ENCODE peak calls at places on chromosomes 16 and 17, in seven cellular contexts. One of them, this sample, is unnamed.

GRCh38 chr16:86941731-86942468 is 363.6 kb downstream of the FOXL1 start:
- DNase-seq in stomach: no peak
- DNase-seq in Panc1: no peak
- DNase-seq in BE2C: no peak
- DNase-seq in sigmoid colon: no peak
- DNase-seq in omental fat pad: no peak
- DNase-seq in glutamatergic neuron: no peak
- DNase-seq in this sample: no peak

GRCh38 chr16:87855852-87856715 is 13.2 kb downstream of the SLC7A5 start:
- DNase-seq in stomach: peak; percentile 86
- DNase-seq in Panc1: no peak
- DNase-seq in BE2C: peak; percentile 83
- DNase-seq in sigmoid colon: peak; percentile 91
- DNase-seq in omental fat pad: no peak
- DNase-seq in glutamatergic neuron: peak; percentile 69
- DNase-seq in this sample: no peak

GRCh38 chr16:56637814-56638750 is at the start of gene MT1A:
- DNase-seq in stomach: peak; percentile 87
- DNase-seq in Panc1: no peak
- DNase-seq in BE2C: no peak
- DNase-seq in sigmoid colon: peak; percentile 87
- DNase-seq in omental fat pad: no peak
- DNase-seq in glutamatergic neuron: peak; percentile 66
- DNase-seq in this sample: peak; percentile 78

GRCh38 chr17:50117202-50118040 is 12.5 kb downstream of the SAMD14 start:
- DNase-seq in stomach: peak; percentile 74
- DNase-seq in Panc1: no peak
- DNase-seq in BE2C: peak; percentile 88
- DNase-seq in sigmoid colon: no peak
- DNase-seq in omental fat pad: no peak
- DNase-seq in glutamatergic neuron: peak; percentile 87
- DNase-seq in this sample: peak; percentile 86

GRCh38 chr16:48413291-48413690 is 28.1 kb upstream of the SIAH1 start:
- DNase-seq in stomach: no peak
- DNase-seq in Panc1: no peak
- DNase-seq in BE2C: no peak
- DNase-seq in sigmoid colon: no peak
- DNase-seq in omental fat pad: no peak
- DNase-seq in glutamatergic neuron: no peak
- DNase-seq in this sample: no peak

GRCh38 chr16:87740909-87741424 is 24.8 kb downstream of the KLHDC4 start:
- DNase-seq in stomach: no peak
- DNase-seq in Panc1: no peak
- DNase-seq in BE2C: no peak
- DNase-seq in sigmoid colon: no peak
- DNase-seq in omental fat pad: no peak
- DNase-seq in glutamatergic neuron: no peak
- DNase-seq in this sample: no peak

GRCh38 chr16:66416136-66416535 is 11.0 kb upstream of the BEAN1 start:
- DNase-seq in stomach: no peak
- DNase-seq in Panc1: no peak
- DNase-seq in BE2C: no peak
- DNase-seq in sigmoid colon: no peak
- DNase-seq in omental fat pad: no peak
- DNase-seq in glutamatergic neuron: no peak
- DNase-seq in this sample: no peak

GRCh38 chr16:2152695-2153506 is 2.7 kb upstream of the TRAF7 start:
- DNase-seq in stomach: peak; percentile 48
- DNase-seq in Panc1: no peak
- DNase-seq in BE2C: peak; percentile 69
- DNase-seq in sigmoid colon: no peak
- DNase-seq in omental fat pad: no peak
- DNase-seq in glutamatergic neuron: peak; percentile 40
- DNase-seq in this sample: no peak

GRCh38 chr16:88705746-88706287 is 391 bp downstream of the RNF166 start:
- DNase-seq in stomach: no peak
- DNase-seq in Panc1: no peak
- DNase-seq in BE2C: no peak
- DNase-seq in sigmoid colon: no peak
- DNase-seq in omental fat pad: no peak
- DNase-seq in glutamatergic neuron: no peak
- DNase-seq in this sample: peak; percentile 56

GRCh38 chr17:80153004-80153403 is 6.1 kb upstream of the EIF4A3 start:
- DNase-seq in stomach: no peak
- DNase-seq in Panc1: no peak
- DNase-seq in BE2C: no peak
- DNase-seq in sigmoid colon: no peak
- DNase-seq in omental fat pad: no peak
- DNase-seq in glutamatergic neuron: no peak
- DNase-seq in this sample: no peak

GRCh38 chr17:60102632-60103047 is 23.9 kb upstream of the HEATR6 start:
- DNase-seq in stomach: no peak
- DNase-seq in Panc1: no peak
- DNase-seq in BE2C: peak; percentile 16
- DNase-seq in sigmoid colon: no peak
- DNase-seq in omental fat pad: no peak
- DNase-seq in glutamatergic neuron: no peak
- DNase-seq in this sample: no peak

GRCh38 chr16:86739808-86740207 is 161.5 kb downstream of the FOXL1 start:
- DNase-seq in stomach: no peak
- DNase-seq in Panc1: no peak
- DNase-seq in BE2C: no peak
- DNase-seq in sigmoid colon: peak; percentile 20
- DNase-seq in omental fat pad: no peak
- DNase-seq in glutamatergic neuron: peak; percentile 3
- DNase-seq in this sample: no peak

GRCh38 chr16:10511829-10512228 is 68.6 kb downstream of the EMP2 start:
- DNase-seq in stomach: no peak
- DNase-seq in Panc1: no peak
- DNase-seq in BE2C: no peak
- DNase-seq in sigmoid colon: no peak
- DNase-seq in omental fat pad: no peak
- DNase-seq in glutamatergic neuron: no peak
- DNase-seq in this sample: no peak

DNA sequence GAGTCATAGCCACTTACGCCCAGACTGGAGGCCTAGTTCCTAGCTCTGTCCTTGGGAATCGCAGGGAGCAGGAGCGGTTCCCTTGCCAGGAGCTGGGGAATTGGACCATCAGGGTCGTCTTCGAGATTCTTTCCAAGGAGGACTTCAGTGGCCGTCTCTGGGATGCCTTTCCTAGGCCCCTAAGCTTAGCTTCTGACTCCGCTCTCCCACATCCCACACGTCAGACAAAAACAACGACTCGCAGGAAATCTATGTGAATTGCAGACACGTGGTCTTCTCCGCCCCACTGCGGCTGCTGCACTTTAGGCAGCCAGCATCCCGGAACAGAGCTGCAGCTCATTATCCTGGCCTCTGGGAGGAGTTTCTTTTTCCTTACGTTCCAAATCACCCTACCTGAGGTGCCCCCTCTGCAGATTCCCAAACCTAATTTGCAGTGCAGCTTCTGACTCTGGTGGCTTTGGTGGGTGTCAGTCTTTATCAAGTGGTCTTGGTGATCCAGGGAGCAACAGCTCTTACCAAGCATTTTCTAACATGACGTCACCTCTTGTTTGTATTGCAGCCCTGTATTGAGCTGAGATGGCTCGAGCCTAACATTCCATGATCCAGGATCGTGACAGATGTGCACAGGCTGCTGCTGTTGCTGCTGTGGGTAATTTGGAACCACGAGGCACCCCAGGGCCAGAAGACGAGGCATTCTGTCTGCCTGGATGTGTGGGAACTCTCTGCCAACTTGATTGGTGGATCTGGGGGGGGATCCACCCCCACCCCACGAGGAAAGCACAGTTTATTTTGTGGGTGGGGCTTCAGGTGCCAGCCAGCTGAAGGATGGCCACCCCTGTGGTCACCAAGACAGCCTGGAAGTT is 1.1 kb downstream of the KATNB1 start:
- DNase-seq in stomach: peak; percentile 46
- DNase-seq in Panc1: no peak
- DNase-seq in BE2C: peak; percentile 62
- DNase-seq in sigmoid colon: peak; percentile 67
- DNase-seq in omental fat pad: no peak
- DNase-seq in glutamatergic neuron: no peak
- DNase-seq in this sample: peak; percentile 43
- TF ChIP-seq CTCF in stomach: no peak
- TF ChIP-seq CTCF in Panc1: no peak
- TF ChIP-seq CTCF in BE2C: peak; percentile 13
- TF ChIP-seq CTCF in sigmoid colon: no peak
- TF ChIP-seq CTCF in omental fat pad: no peak
- TF ChIP-seq CTCF in glutamatergic neuron: no peak
- TF ChIP-seq CTCF in this sample: no peak

GRCh38 chr17:17983376-17983775 is 10.7 kb downstream of the DRC3 start:
- DNase-seq in stomach: peak; percentile 83
- DNase-seq in Panc1: no peak
- DNase-seq in BE2C: no peak
- DNase-seq in sigmoid colon: no peak
- DNase-seq in omental fat pad: no peak
- DNase-seq in glutamatergic neuron: no peak
- DNase-seq in this sample: no peak

GRCh38 chr17:17985153-17985552 is 12.5 kb downstream of the DRC3 start:
- DNase-seq in stomach: no peak
- DNase-seq in Panc1: no peak
- DNase-seq in BE2C: no peak
- DNase-seq in sigmoid colon: no peak
- DNase-seq in omental fat pad: no peak
- DNase-seq in glutamatergic neuron: no peak
- DNase-seq in this sample: no peak

GRCh38 chr17:17987187-17987896 is 14.7 kb downstream of the DRC3 start:
- DNase-seq in stomach: no peak
- DNase-seq in Panc1: no peak
- DNase-seq in BE2C: no peak
- DNase-seq in sigmoid colon: no peak
- DNase-seq in omental fat pad: no peak
- DNase-seq in glutamatergic neuron: no peak
- DNase-seq in this sample: no peak

GRCh38 chr17:17983776-17984175 is 11.1 kb downstream of the DRC3 start:
- DNase-seq in stomach: no peak
- DNase-seq in Panc1: no peak
- DNase-seq in BE2C: no peak
- DNase-seq in sigmoid colon: no peak
- DNase-seq in omental fat pad: no peak
- DNase-seq in glutamatergic neuron: no peak
- DNase-seq in this sample: no peak

DNA sequence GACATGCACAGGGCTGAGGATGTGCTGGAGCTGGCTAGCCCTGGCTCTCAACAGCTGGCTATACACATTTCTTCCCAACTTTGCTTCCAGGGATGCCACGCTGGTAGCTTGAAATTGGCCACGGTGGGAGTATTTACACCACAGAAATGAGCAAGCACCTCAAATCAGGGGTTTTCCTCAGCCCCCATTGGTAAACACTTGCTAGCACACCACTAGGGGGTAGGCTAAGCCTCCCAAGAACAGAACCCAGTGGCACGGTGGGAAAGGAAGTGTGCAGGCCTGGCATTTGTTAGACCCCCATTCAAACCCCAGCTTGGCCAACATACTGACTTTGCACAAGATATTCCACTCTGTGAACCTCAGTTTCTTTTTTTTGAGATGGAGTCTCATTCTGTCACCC is 12.9 kb downstream of the DRC3 start:
- DNase-seq in stomach: no peak
- DNase-seq in Panc1: no peak
- DNase-seq in BE2C: no peak
- DNase-seq in sigmoid colon: no peak
- DNase-seq in omental fat pad: no peak
- DNase-seq in glutamatergic neuron: no peak
- DNase-seq in this sample: no peak
- TF ChIP-seq CTCF in stomach: no peak
- TF ChIP-seq CTCF in Panc1: no peak
- TF ChIP-seq CTCF in BE2C: peak; percentile 47
- TF ChIP-seq CTCF in sigmoid colon: no peak
- TF ChIP-seq CTCF in omental fat pad: no peak
- TF ChIP-seq CTCF in glutamatergic neuron: no peak
- TF ChIP-seq CTCF in this sample: no peak

GRCh38 chr17:81912441-81913309 is 1.5 kb upstream of the PCYT2 start:
- DNase-seq in stomach: peak; percentile 65
- DNase-seq in Panc1: no peak
- DNase-seq in BE2C: no peak
- DNase-seq in sigmoid colon: peak; percentile 71
- DNase-seq in omental fat pad: no peak
- DNase-seq in glutamatergic neuron: no peak
- DNase-seq in this sample: no peak

GRCh38 chr17:81911969-81912368 is 770 bp upstream of the PCYT2 start:
- DNase-seq in stomach: no peak
- DNase-seq in Panc1: no peak
- DNase-seq in BE2C: no peak
- DNase-seq in sigmoid colon: no peak
- DNase-seq in omental fat pad: no peak
- DNase-seq in glutamatergic neuron: no peak
- DNase-seq in this sample: no peak

GRCh38 chr17:81909966-81910839 is 996 bp downstream of the PCYT2 start:
- DNase-seq in stomach: peak; percentile 62
- DNase-seq in Panc1: no peak
- DNase-seq in BE2C: no peak
- DNase-seq in sigmoid colon: peak; percentile 68
- DNase-seq in omental fat pad: no peak
- DNase-seq in glutamatergic neuron: no peak
- DNase-seq in this sample: peak; percentile 55

GRCh38 chr17:81910840-81911276 is 341 bp downstream of the PCYT2 start:
- DNase-seq in stomach: peak; percentile 30
- DNase-seq in Panc1: no peak
- DNase-seq in BE2C: no peak
- DNase-seq in sigmoid colon: peak; percentile 66
- DNase-seq in omental fat pad: no peak
- DNase-seq in glutamatergic neuron: no peak
- DNase-seq in this sample: no peak

DNA sequence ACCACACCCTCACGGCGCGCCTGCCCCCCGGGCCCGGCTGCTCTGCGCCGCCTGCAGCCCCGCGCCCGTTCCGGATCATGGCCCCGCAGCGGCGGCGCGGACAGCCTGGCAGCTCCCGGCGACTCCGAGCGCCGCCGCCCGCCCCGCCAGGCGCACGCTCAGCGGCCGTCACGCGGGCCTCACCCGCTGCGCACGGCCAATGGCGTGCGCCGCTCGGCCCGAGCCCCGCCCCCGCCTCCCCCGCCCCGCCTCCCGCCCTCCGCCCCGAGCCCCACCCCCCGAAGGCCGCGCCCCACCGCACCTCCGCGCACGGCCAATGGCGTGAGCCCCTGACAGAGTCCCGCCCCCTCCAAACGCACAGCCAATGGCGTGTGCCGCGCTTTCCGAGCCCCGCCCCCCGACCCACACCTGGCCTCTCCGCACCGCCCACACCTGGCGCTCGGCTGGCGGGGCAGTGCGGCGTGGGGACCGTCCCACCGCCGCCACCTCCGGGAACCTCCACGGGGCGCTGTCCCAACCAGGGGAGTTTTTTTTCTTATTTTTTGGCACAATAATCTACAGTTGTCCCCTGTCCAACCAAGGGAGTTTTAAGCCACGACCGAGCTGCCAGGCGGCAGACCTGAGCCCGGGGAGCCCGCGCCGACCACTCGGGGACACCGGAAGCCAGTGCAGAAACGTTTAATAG is at the start of gene PCYT2:
- DNase-seq in stomach: peak; percentile 96
- DNase-seq in Panc1: no peak
- DNase-seq in BE2C: peak; percentile 94
- DNase-seq in sigmoid colon: peak; percentile 96
- DNase-seq in omental fat pad: peak; percentile 42
- DNase-seq in glutamatergic neuron: peak; percentile 91
- DNase-seq in this sample: peak; percentile 90
- TF ChIP-seq CTCF in stomach: no peak
- TF ChIP-seq CTCF in Panc1: no peak
- TF ChIP-seq CTCF in BE2C: no peak
- TF ChIP-seq CTCF in sigmoid colon: no peak
- TF ChIP-seq CTCF in omental fat pad: no peak
- TF ChIP-seq CTCF in glutamatergic neuron: no peak
- TF ChIP-seq CTCF in this sample: no peak

GRCh38 chr17:7436556-7437368 is 1.5 kb downstream of the TMEM102 start:
- DNase-seq in stomach: peak; percentile 90
- DNase-seq in Panc1: peak; percentile 91
- DNase-seq in BE2C: peak; percentile 81
- DNase-seq in sigmoid colon: peak; percentile 87
- DNase-seq in omental fat pad: no peak
- DNase-seq in glutamatergic neuron: peak; percentile 88
- DNase-seq in this sample: peak; percentile 85
- TF ChIP-seq CTCF in stomach: peak; percentile 88
- TF ChIP-seq CTCF in Panc1: peak; percentile 99
- TF ChIP-seq CTCF in BE2C: peak; percentile 47
- TF ChIP-seq CTCF in sigmoid colon: peak; percentile 23
- TF ChIP-seq CTCF in omental fat pad: no peak
- TF ChIP-seq CTCF in glutamatergic neuron: peak; percentile 54
- TF ChIP-seq CTCF in this sample: peak; percentile 57